ENCODE peak calls at places on chromosomes 3 and 15, in eight cellular contexts. E is HFFc6, Q is epithelial cell of esophagus, T is AG08395, J is SW480, C is cerebellar cortex, B is cardiac fibroblast, K is neuronal stem cell. W is an unnamed sample.

GRCh38 chr3:168094580-168094876 is 1.2 kb downstream of the GOLIM4 start:
- DNase-seq in E (no peak), Q (no peak), T (peak), J (no peak), C (peak), B (peak), K (no peak), W (no peak)

GRCh38 chr15:78461171-78461881 is 23.3 kb downstream of the IREB2 start:
- DNase-seq in E (no peak), Q (no peak), T (no peak), J (no peak), C (no peak), B (peak), K (no peak), W (no peak)

GRCh38 chr3:54988302-54989022 is 60.6 kb upstream of the LRTM1 start:
- DNase-seq in E (peak), Q (peak), T (peak), J (no peak), C (no peak), B (peak), K (no peak), W (no peak)

GRCh38 chr15:55915221-55915620 is 78.2 kb downstream of the NEDD4 start:
- DNase-seq in E (no peak), Q (no peak), T (no peak), J (no peak), C (no peak), B (peak), K (no peak), W (no peak)

GRCh38 chr3:21435871-21436270 is 315.1 kb downstream of the ZNF385D start:
- DNase-seq in E (peak), Q (peak), T (peak), J (no peak), C (no peak), B (peak), K (no peak), W (no peak)

GRCh38 chr3:37899101-37899707 is 37.5 kb downstream of the CTDSPL start:
- DNase-seq in E (no peak), Q (no peak), T (no peak), J (no peak), C (no peak), B (no peak), K (no peak), W (peak)

GRCh38 chr15:42921049-42921731 is 612 bp upstream of the TTBK2 start:
- DNase-seq in E (no peak), Q (peak), T (peak), J (no peak), C (peak), B (peak), K (peak), W (peak)

GRCh38 chr3:171187706-171188290 is 161.3 kb upstream of the SLC2A2 start:
- DNase-seq in E (no peak), Q (peak), T (peak), J (peak), C (peak), B (peak), K (peak), W (peak)

GRCh38 chr3:147427796-147428195 is 18.6 kb downstream of the ZIC1 start:
- DNase-seq in E (no peak), Q (no peak), T (no peak), J (no peak), C (peak), B (no peak), K (no peak), W (no peak)

GRCh38 chr3:19070325-19070724 is 78.0 kb upstream of the KCNH8 start:
- DNase-seq in E (no peak), Q (no peak), T (no peak), J (no peak), C (no peak), B (peak), K (no peak), W (no peak)

GRCh38 chr3:149593416-149594160 is 64.2 kb downstream of the WWTR1 start:
- DNase-seq in E (no peak), Q (no peak), T (no peak), J (no peak), C (no peak), B (no peak), K (peak), W (no peak)

GRCh38 chr3:143885803-143886427 is 37.6 kb upstream of the SLC9A9 start:
- DNase-seq in E (peak), Q (peak), T (peak), J (peak), C (peak), B (peak), K (no peak), W (peak)

GRCh38 chr3:71489315-71489761 is 94.2 kb downstream of the FOXP1 start:
- DNase-seq in E (no peak), Q (no peak), T (no peak), J (no peak), C (no peak), B (no peak), K (no peak), W (no peak)

GRCh38 chr3:16081661-16082060 is 92.8 kb upstream of the GALNT15 start:
- DNase-seq in E (no peak), Q (no peak), T (no peak), J (no peak), C (no peak), B (no peak), K (no peak), W (no peak)

GRCh38 chr3:94596141-94596540 is 533.3 kb downstream of the NSUN3 start:
- DNase-seq in E (no peak), Q (no peak), T (no peak), J (no peak), C (peak), B (no peak), K (no peak), W (no peak)

W was measured in GM12865.